ENCODE peak calls at places on chromosomes 12 and 14, in four cellular contexts. One of them, this sample, is unnamed.

GRCh38 chr14:44412858-44413569 is 94.1 kb downstream of the FSCB start:
- DNase-seq in iris pigment epithelial cell: no peak
- DNase-seq in foreskin fibroblast: no peak
- DNase-seq in HTR-8/SVneo: no peak
- DNase-seq in this sample: no peak

GRCh38 chr12:105053116-105053572 is 31.1 kb downstream of the ALDH1L2 start:
- DNase-seq in iris pigment epithelial cell: peak
- DNase-seq in HTR-8/SVneo: peak
- DNase-seq in foreskin fibroblast: peak
- DNase-seq in this sample: peak

GRCh38 chr14:68473794-68474193 is 319.1 kb downstream of the ZFP36L1 start:
- DNase-seq in foreskin fibroblast: peak
- DNase-seq in iris pigment epithelial cell: peak
- DNase-seq in HTR-8/SVneo: no peak
- DNase-seq in this sample: no peak

GRCh38 chr14:32883189-32883588 is 55.5 kb upstream of the NPAS3 start:
- DNase-seq in HTR-8/SVneo: no peak
- DNase-seq in foreskin fibroblast: no peak
- DNase-seq in iris pigment epithelial cell: no peak
- DNase-seq in this sample: no peak

GRCh38 chr14:21106191-21106505 is 5.3 kb downstream of the TMEM253 start:
- DNase-seq in iris pigment epithelial cell: peak
- DNase-seq in HTR-8/SVneo: no peak
- DNase-seq in foreskin fibroblast: peak
- DNase-seq in this sample: no peak

GRCh38 chr12:96177013-96177412 is 17.2 kb upstream of the ELK3 start:
- DNase-seq in HTR-8/SVneo: no peak
- DNase-seq in foreskin fibroblast: peak
- DNase-seq in iris pigment epithelial cell: peak
- DNase-seq in this sample: no peak

GRCh38 chr12:4118017-4118510 is 155.5 kb upstream of the CCND2 start:
- DNase-seq in HTR-8/SVneo: no peak
- DNase-seq in foreskin fibroblast: peak
- DNase-seq in iris pigment epithelial cell: peak
- DNase-seq in this sample: peak

GRCh38 chr12:12883369-12884001 is 7.9 kb upstream of the GPRC5A start:
- DNase-seq in iris pigment epithelial cell: peak
- DNase-seq in foreskin fibroblast: peak
- DNase-seq in HTR-8/SVneo: no peak
- DNase-seq in this sample: no peak

GRCh38 chr12:126437934-126438333 is 1372.7 kb downstream of the AACS start:
- DNase-seq in foreskin fibroblast: no peak
- DNase-seq in HTR-8/SVneo: no peak
- DNase-seq in iris pigment epithelial cell: no peak
- DNase-seq in this sample: no peak

GRCh38 chr14:96212896-96213295 is 8.3 kb downstream of the BDKRB2 start:
- DNase-seq in foreskin fibroblast: no peak
- DNase-seq in iris pigment epithelial cell: no peak
- DNase-seq in HTR-8/SVneo: no peak
- DNase-seq in this sample: no peak

GRCh38 chr12:19779393-19780056 is 340.2 kb downstream of the AEBP2 start:
- DNase-seq in foreskin fibroblast: no peak
- DNase-seq in HTR-8/SVneo: no peak
- DNase-seq in iris pigment epithelial cell: peak
- DNase-seq in this sample: no peak

GRCh38 chr14:50067723-50068495 is 48.5 kb downstream of the VCPKMT start:
- DNase-seq in foreskin fibroblast: peak
- DNase-seq in iris pigment epithelial cell: peak
- DNase-seq in HTR-8/SVneo: no peak
- DNase-seq in this sample: no peak

This sample was measured in GM12878.